ENCODE peak calls at places on chromosomes 6 and 20, in four cellular contexts. One of them, this sample, is unnamed. For H3K36me3 and H3K9me3, the result is how much of the 10 kb centered on the place peaks cover.

GRCh38 chr6:16803294-16804006 is 42.2 kb upstream of the ATXN1 start:
- DNase-seq in keratinocyte: no peak
- DNase-seq in pancreas: no peak
- DNase-seq in PC-9: no peak
- DNase-seq in this sample: no peak

GRCh38 chr6:63213325-63213724 is 2.1 kb downstream of the FKBP1C start:
- DNase-seq in pancreas: no peak
- DNase-seq in keratinocyte: no peak
- DNase-seq in PC-9: no peak
- DNase-seq in this sample: no peak

GRCh38 chr6:3808759-3809514 is 40.2 kb upstream of the FAM50B start:
- DNase-seq in keratinocyte: no peak
- DNase-seq in PC-9: peak
- DNase-seq in pancreas: no peak
- DNase-seq in this sample: peak

GRCh38 chr6:37680668-37681067 is 17.0 kb downstream of the MDGA1 start:
- DNase-seq in pancreas: no peak
- DNase-seq in PC-9: no peak
- DNase-seq in keratinocyte: no peak
- DNase-seq in this sample: peak

GRCh38 chr6:169420912-169421543 is 167.4 kb upstream of the THBS2 start:
- DNase-seq in pancreas: no peak
- DNase-seq in keratinocyte: no peak
- DNase-seq in PC-9: peak
- DNase-seq in this sample: no peak

GRCh38 chr20:9744551-9744950 is 94.3 kb downstream of the PAK5 start:
- DNase-seq in keratinocyte: no peak
- DNase-seq in pancreas: no peak
- DNase-seq in PC-9: no peak
- DNase-seq in this sample: no peak

GRCh38 chr20:32199006-32199405 is 8.5 kb downstream of the PLAGL2 start:
- DNase-seq in keratinocyte: no peak
- DNase-seq in PC-9: peak
- DNase-seq in pancreas: no peak
- DNase-seq in this sample: no peak

GRCh38 chr6:42788671-42789070 is 6.8 kb downstream of the BICRAL start:
- DNase-seq in PC-9: no peak
- DNase-seq in pancreas: no peak
- DNase-seq in keratinocyte: no peak
- DNase-seq in this sample: no peak

GRCh38 chr20:41141153-41141815 is 3.9 kb downstream of the PLCG1 start:
- DNase-seq in keratinocyte: no peak
- DNase-seq in pancreas: no peak
- DNase-seq in PC-9: no peak
- DNase-seq in this sample: peak

GRCh38 chr6:25576920-25577319 is 75.1 kb upstream of the SCGN start:
- DNase-seq in pancreas: no peak
- DNase-seq in PC-9: no peak
- DNase-seq in keratinocyte: no peak
- DNase-seq in this sample: no peak

GRCh38 chr20:34773726-34774125 is 51.7 kb downstream of the NCOA6 start:
- DNase-seq in pancreas: no peak
- DNase-seq in keratinocyte: no peak
- DNase-seq in PC-9: no peak
- DNase-seq in this sample: no peak

GRCh38 chr20:40564997-40565680 is 123.9 kb downstream of the MAFB start:
- DNase-seq in keratinocyte: peak
- DNase-seq in PC-9: peak
- DNase-seq in pancreas: no peak
- DNase-seq in this sample: no peak

GRCh38 chr6:4342407-4343137 is 207.2 kb upstream of the ECI2 start:
- DNase-seq in pancreas: no peak
- DNase-seq in PC-9: no peak
- DNase-seq in keratinocyte: no peak
- DNase-seq in this sample: no peak

GRCh38 chr6:111477481-111477938 is 5.5 kb downstream of the REV3L start:
- DNase-seq in keratinocyte: no peak
- DNase-seq in pancreas: no peak
- DNase-seq in PC-9: peak
- DNase-seq in this sample: no peak

GRCh38 chr6:35508542-35508941 is 4.2 kb downstream of the TULP1 start:
- DNase-seq in pancreas: no peak
- DNase-seq in keratinocyte: no peak
- DNase-seq in PC-9: no peak
- DNase-seq in this sample: no peak

GRCh38 chr6:150143521-150144293 is 863 bp downstream of the PPP1R14C start:
- DNase-seq in PC-9: no peak
- DNase-seq in pancreas: no peak
- DNase-seq in keratinocyte: no peak
- DNase-seq in this sample: peak

GRCh38 chr20:58405504-58406291 is 16.7 kb downstream of the VAPB start:
- DNase-seq in keratinocyte: no peak
- DNase-seq in PC-9: no peak
- DNase-seq in pancreas: no peak
- DNase-seq in this sample: no peak

GRCh38 chr6:72616406-72617015 is 5.4 kb upstream of the KCNQ5 start:
- DNase-seq in keratinocyte: no peak
- DNase-seq in PC-9: no peak
- DNase-seq in pancreas: no peak
- DNase-seq in this sample: no peak

GRCh38 chr20:45019764-45020126 is 53.4 kb downstream of the STK4 start:
- DNase-seq in pancreas: no peak
- DNase-seq in PC-9: no peak
- DNase-seq in keratinocyte: no peak
- DNase-seq in this sample: no peak
- H3K36me3 ChIP-seq in pancreas: under half
- H3K36me3 ChIP-seq in PC-9: under half
- H3K36me3 ChIP-seq in keratinocyte: under half
- H3K36me3 ChIP-seq in this sample: under half

GRCh38 chr20:19137641-19138040 is 74.8 kb upstream of the SLC24A3 start:
- DNase-seq in PC-9: no peak
- DNase-seq in pancreas: no peak
- DNase-seq in keratinocyte: no peak
- DNase-seq in this sample: no peak
- H3K9me3 ChIP-seq in PC-9: under half
- H3K9me3 ChIP-seq in pancreas: under half
- H3K9me3 ChIP-seq in keratinocyte: under half
- H3K9me3 ChIP-seq in this sample: under half

GRCh38 chr6:134379599-134379998 is 61.7 kb upstream of the SGK1 start:
- DNase-seq in PC-9: peak
- DNase-seq in pancreas: no peak
- DNase-seq in keratinocyte: no peak
- DNase-seq in this sample: no peak
- H3K27ac ChIP-seq in PC-9: peak
- H3K27ac ChIP-seq in pancreas: peak
- H3K27ac ChIP-seq in keratinocyte: peak
- H3K27ac ChIP-seq in this sample: no peak

DNA sequence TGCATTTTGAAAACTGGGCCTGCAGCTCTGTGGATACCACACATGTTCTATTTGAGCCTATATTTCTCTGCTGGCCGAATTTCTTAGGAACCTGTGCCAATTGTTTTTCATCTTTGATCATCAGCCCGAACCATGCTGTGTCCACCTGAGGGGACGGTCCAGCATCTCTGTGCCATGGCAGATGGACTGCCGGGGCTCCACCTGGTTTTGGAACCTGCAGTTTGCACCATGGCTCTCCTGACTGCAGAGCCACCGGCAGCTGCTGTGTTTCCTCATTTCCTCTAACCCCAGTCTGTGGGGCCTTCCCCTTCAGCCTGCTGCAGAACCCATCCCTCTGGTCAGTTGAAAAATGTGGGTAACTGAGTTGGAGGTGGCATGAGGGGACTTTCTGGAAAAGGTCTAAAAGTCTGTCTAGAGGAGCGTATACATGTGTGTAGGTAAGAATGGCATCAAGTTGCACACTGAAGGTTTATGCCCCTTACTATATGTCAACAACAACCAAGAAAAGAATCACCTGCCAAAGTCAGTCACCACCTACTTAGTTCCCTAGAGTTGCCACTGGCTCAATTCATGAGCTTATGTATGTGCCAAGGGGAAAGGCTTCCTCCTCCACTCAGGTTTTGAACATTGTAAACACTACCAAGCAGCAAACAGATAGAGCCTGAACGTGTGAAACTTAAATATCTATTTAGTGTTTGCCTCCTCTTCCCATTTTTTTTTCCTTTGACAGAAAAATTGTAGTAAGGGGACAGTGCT is 548.2 kb downstream of the PRKN start:
- DNase-seq in PC-9: no peak
- DNase-seq in pancreas: no peak
- DNase-seq in keratinocyte: no peak
- DNase-seq in this sample: no peak
- H3K36me3 ChIP-seq in PC-9: under half
- H3K36me3 ChIP-seq in pancreas: under half
- H3K36me3 ChIP-seq in keratinocyte: under half
- H3K36me3 ChIP-seq in this sample: under half

DNA sequence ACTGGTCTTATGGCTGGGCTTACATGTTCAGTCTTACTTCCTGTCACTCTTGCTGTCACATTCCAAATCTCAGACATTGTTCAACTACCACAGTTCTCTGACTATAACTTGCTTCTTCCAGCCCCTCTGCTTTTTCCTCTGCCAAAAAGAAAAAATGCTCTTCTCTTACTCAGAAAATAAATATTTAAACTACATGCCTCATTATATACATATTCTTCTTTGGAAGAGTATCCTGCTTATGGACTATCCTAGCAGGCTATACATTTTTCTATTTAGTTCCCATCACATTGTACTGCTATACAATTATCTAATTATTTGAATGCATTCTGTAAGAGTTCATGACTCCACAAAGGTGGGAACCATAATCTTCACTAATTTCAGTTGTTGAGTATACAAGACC is 175.4 kb downstream of the TBC1D32 start:
- DNase-seq in pancreas: no peak
- DNase-seq in PC-9: no peak
- DNase-seq in keratinocyte: no peak
- DNase-seq in this sample: no peak
- H3K9me3 ChIP-seq in pancreas: under half
- H3K9me3 ChIP-seq in PC-9: under half
- H3K9me3 ChIP-seq in keratinocyte: under half
- H3K9me3 ChIP-seq in this sample: under half

DNA sequence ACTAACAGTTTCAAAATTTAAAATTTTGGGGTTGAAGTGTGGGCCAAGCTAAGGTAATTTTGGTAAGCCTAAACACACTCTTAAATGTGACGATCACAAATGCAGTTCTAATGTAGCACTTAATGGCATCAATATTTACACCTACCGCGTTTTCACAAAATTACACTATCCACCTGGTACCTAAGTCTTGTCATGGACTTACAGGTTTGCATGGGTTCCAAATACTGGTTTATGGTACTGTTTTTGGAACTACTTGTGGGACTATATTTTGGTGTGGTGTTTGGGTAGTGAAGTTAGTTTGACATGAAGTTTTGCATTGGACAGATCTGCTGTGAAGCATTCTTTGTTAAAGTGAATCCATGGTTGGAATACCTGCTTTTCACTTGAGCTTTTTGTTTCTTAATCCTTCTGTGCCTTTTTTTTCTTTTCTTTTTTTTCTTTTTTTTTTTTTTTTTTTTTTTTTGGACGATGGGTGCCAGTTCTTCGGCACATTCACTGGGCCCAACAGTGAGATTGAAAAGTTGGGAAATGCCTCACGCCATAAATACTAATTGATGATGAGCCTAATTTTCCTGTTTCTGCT is 6.5 kb downstream of the SRSF3 start:
- DNase-seq in pancreas: no peak
- DNase-seq in keratinocyte: no peak
- DNase-seq in PC-9: peak
- DNase-seq in this sample: no peak
- H3K27ac ChIP-seq in pancreas: no peak
- H3K27ac ChIP-seq in keratinocyte: no peak
- H3K27ac ChIP-seq in PC-9: peak
- H3K27ac ChIP-seq in this sample: no peak

GRCh38 chr6:143860111-143860510 is 4.2 kb upstream of the ZC2HC1B start:
- DNase-seq in pancreas: no peak
- DNase-seq in keratinocyte: no peak
- DNase-seq in PC-9: no peak
- DNase-seq in this sample: no peak

GRCh38 chr6:143864234-143864633 is at the start of gene ZC2HC1B:
- DNase-seq in pancreas: no peak
- DNase-seq in PC-9: no peak
- DNase-seq in keratinocyte: no peak
- DNase-seq in this sample: no peak

GRCh38 chr6:143867236-143867635 is 3.0 kb downstream of the ZC2HC1B start:
- DNase-seq in pancreas: no peak
- DNase-seq in keratinocyte: no peak
- DNase-seq in PC-9: no peak
- DNase-seq in this sample: no peak

GRCh38 chr6:143863754-143864153 is 520 bp upstream of the ZC2HC1B start:
- DNase-seq in PC-9: no peak
- DNase-seq in keratinocyte: no peak
- DNase-seq in pancreas: no peak
- DNase-seq in this sample: no peak
- H3K36me3 ChIP-seq in PC-9: under half
- H3K36me3 ChIP-seq in keratinocyte: under half
- H3K36me3 ChIP-seq in pancreas: under half
- H3K36me3 ChIP-seq in this sample: half or more

DNA sequence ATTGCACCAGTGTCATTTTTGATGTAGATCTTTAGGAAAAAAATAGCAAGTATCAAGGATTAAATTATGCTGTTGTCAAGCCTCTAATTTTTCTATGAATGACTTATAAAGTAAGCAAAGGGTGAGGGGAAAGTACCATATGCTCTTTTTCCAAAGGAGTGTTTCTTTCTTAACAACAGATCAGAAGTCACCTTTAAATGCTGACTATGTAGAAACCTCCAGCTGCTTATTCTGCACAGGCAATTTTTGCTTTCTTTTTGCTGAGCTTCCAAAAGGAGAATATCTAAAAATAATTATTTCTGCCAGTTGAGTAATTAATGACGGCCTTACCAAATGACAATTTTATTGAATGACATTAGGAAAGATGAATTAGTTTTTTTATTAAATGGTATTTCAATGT is 390.6 kb upstream of the MANEA start:
- DNase-seq in PC-9: no peak
- DNase-seq in keratinocyte: no peak
- DNase-seq in pancreas: no peak
- DNase-seq in this sample: no peak
- H3K9me3 ChIP-seq in PC-9: under half
- H3K9me3 ChIP-seq in keratinocyte: under half
- H3K9me3 ChIP-seq in pancreas: under half
- H3K9me3 ChIP-seq in this sample: under half

DNA sequence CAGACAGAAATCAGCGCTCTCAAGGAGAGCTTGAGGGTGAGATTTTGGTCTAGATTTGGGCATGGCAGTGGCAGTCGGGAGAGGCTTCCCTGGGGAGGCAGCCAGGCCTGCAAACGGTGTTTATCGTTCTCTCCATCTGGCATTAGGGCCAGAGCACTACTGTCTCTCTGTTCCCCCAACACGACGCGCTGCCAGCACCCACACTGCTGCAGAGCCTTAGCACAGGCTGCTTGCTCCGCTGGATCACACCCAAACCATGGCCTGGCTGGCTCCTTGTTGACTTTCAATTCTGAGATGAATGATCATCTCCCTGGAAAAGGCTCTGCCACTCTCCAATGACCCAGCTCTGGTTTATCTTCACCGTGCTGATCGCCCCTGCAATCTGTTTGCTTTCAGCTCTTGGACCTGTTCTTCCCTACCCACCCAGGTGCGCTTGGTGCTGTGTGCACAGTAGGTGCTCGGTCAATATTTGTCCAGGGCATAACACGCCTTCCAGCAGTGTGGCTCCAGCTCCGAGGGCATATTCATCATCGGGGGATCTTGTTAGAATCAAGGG is 106.1 kb downstream of the TFAP2C start:
- DNase-seq in pancreas: no peak
- DNase-seq in keratinocyte: no peak
- DNase-seq in PC-9: no peak
- DNase-seq in this sample: no peak
- H3K27ac ChIP-seq in pancreas: no peak
- H3K27ac ChIP-seq in keratinocyte: no peak
- H3K27ac ChIP-seq in PC-9: no peak
- H3K27ac ChIP-seq in this sample: no peak